ENCODE peak calls at places on chromosome 16, in five cellular contexts. C is tibial nerve; V is CD8-positive, alpha-beta T cell; W is HCT116; Z is esophagus squamous epithelium. U is an unnamed sample. For H3K9me3, the result is how much of the 10 kb centered on the place peaks cover.

GRCh38 chr16:11610580-11610979 is 23.9 kb upstream of the LITAF start:
- DNase-seq in C (no peak), V (no peak), W (no peak), Z (no peak), U (no peak)

GRCh38 chr16:87688876-87689815 is 76.6 kb downstream of the KLHDC4 start:
- DNase-seq in C (no peak), V (no peak), W (no peak), Z (no peak), U (no peak)

GRCh38 chr16:68235105-68235881 is 634 bp downstream of the ESRP2 start:
- DNase-seq in C (no peak), V (no peak), W (no peak), Z (no peak), U (no peak)

GRCh38 chr16:10667239-10667638 is 27.5 kb downstream of the TEKT5 start:
- DNase-seq in C (no peak), V (no peak), W (no peak), Z (no peak), U (no peak)

GRCh38 chr16:84553873-84554399 is 49.5 kb upstream of the MEAK7 start:
- DNase-seq in C (no peak), V (peak), W (no peak), Z (no peak), U (peak)

GRCh38 chr16:8946544-8946943 is 17.2 kb downstream of the USP7 start:
- DNase-seq in C (no peak), V (no peak), W (no peak), Z (no peak), U (no peak)

GRCh38 chr16:2455081-2455845 is 4.6 kb upstream of the TEDC2 start:
- DNase-seq in C (no peak), V (no peak), W (no peak), Z (no peak), U (no peak)

GRCh38 chr16:9557713-9558112 is 466.3 kb downstream of the HAPSTR1 start:
- DNase-seq in C (no peak), V (no peak), W (no peak), Z (no peak), U (no peak)

GRCh38 chr16:57667069-57667525 is 1.0 kb upstream of the ADGRG3 start:
- DNase-seq in C (no peak), V (no peak), W (no peak), Z (no peak), U (no peak)

GRCh38 chr16:84446596-84447392 is 57.7 kb downstream of the MEAK7 start:
- DNase-seq in C (no peak), V (no peak), W (no peak), Z (no peak), U (no peak)

GRCh38 chr16:80656161-80656560 is 115.4 kb downstream of the DYNLRB2 start:
- DNase-seq in C (no peak), V (no peak), W (no peak), Z (no peak), U (no peak)

GRCh38 chr16:78045865-78046581 is 23.7 kb downstream of the CLEC3A start:
- DNase-seq in C (no peak), V (peak), W (no peak), Z (no peak), U (no peak)

GRCh38 chr16:69329369-69330285 is 761 bp downstream of the PDF start:
- DNase-seq in C (no peak), V (peak), W (no peak), Z (no peak), U (peak)

GRCh38 chr16:54805648-54806047 is 125.0 kb upstream of the IRX5 start:
- DNase-seq in C (no peak), V (no peak), W (no peak), Z (no peak), U (no peak)

GRCh38 chr16:72876221-72876620 is 171.7 kb downstream of the ZFHX3 start:
- DNase-seq in C (peak), V (peak), W (no peak), Z (no peak), U (no peak)

GRCh38 chr16:10610499-10611184 is 30.2 kb upstream of the EMP2 start:
- DNase-seq in C (no peak), V (no peak), W (no peak), Z (no peak), U (no peak)

GRCh38 chr16:81810361-81810760 is 31.3 kb downstream of the PLCG2 start:
- DNase-seq in C (no peak), V (no peak), W (no peak), Z (no peak), U (no peak)

GRCh38 chr16:17354121-17354750 is 116.5 kb downstream of the XYLT1 start:
- DNase-seq in C (no peak), V (no peak), W (no peak), Z (no peak), U (no peak)

GRCh38 chr16:89993971-89994370 is 25.3 kb downstream of the DBNDD1 start:
- DNase-seq in C (no peak), V (no peak), W (no peak), Z (no peak), U (no peak)

GRCh38 chr16:89990799-89991198 is 28.5 kb downstream of the DBNDD1 start:
- DNase-seq in C (no peak), V (no peak), W (no peak), Z (no peak), U (no peak)

GRCh38 chr16:89996178-89996489 is 23.1 kb downstream of the DBNDD1 start:
- DNase-seq in C (no peak), V (no peak), W (no peak), Z (no peak), U (no peak)

GRCh38 chr16:89994389-89994720 is 24.9 kb downstream of the DBNDD1 start:
- DNase-seq in C (no peak), V (no peak), W (no peak), Z (no peak), U (no peak)

DNA sequence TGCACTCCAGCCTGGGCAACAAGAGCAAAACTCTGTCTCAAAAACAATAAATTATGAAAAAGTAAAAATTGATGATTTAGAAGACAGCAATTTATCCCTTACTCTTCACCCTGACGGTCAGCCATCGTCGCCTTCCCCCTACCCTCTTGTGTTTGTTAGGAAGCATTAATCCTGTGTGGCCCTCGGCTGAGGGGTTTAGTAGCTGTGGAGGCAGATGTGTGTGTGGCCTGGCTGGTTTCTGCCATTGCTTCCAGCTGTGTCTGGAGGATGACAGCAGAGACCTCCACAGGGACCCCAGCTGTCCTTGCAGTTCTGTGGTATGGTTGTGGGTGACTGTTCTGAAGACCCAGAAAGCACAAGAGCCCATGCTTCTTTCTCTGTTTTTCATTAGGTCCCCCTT is 25.9 kb downstream of the DBNDD1 start:
- DNase-seq in C (no peak), V (no peak), W (no peak), Z (no peak), U (no peak)
- H3K9me3 ChIP-seq in C (under half), V (under half), W (under half), Z (under half), U (under half)

DNA sequence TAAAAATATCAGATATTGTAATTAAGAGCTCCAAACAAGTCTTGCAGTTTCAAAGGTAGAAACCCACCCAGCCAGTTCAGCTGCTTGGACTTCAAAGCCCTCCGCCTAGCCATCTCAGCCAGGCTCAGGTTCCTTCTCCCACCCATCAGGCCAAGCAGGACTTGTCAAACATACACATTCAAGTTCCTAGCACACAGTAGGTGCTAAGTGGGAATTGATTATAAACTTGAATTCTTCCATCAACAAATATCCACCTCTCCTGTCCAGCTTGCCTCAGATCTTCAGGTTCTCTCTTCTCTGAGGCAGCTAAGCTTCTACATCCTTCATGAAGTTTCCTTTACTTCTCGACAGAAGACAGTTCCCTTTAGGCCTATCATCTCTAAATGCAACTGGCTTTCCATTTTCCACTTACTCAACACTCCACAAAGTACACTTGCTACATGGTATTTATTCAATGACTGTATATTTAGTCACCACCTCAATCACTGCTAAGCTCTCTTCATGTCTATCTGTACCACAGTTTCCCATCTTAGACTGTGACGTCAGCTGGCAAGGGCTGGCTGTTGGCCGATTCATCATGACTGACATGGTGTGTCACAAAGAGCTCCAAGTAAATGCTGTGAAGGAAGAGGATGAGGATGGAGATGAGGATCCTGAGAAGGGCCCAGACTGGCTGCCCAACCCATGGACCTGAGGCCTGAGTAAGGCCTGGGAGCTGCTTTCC is 13.3 kb upstream of the COG7 start:
- DNase-seq in C (no peak), V (no peak), W (no peak), Z (no peak), U (no peak)
- H3K27ac ChIP-seq in C (no peak), V (no peak), W (no peak), Z (no peak), U (no peak)

DNA sequence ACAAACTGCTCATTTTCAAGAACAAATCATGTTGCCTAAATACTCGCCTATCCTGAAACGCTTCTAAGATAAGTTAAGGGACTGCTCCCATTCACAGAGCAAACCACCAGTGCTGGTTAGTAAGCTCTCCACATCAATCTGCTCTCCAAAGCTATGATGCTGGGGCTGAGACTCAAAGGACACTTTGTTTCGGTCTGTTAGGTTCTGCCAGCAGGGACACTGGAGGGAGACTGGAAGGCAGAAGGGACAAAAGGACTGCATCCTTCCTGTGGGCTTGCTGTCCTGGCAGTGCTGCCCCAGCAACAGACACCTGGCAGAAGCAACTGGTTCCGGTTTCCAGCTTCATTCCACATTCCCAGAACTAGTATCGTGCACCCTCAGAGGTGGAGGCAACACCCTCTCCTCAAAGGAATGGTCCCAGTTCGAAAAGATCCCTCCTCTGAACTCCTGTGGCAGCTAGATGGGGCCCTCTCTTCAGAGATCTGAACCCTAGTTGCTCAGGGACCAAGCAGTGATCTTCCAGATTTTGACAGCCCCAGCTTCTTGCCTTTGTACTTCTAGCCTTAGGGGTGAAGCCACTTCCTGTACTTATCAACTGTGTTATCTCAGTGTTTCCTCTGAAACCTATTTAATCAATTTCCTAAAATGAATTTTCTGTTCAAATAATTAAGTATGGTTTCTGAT is 73.4 kb upstream of the GSG1L start:
- DNase-seq in C (no peak), V (peak), W (no peak), Z (no peak), U (peak)
- TF ChIP-seq CTCF in C (no peak), V (peak), W (no peak), Z (no peak), U (peak)

GRCh38 chr16:35748621-35749252 is 2289.3 kb downstream of the TP53TG3F start:
- DNase-seq in C (no peak), V (no peak), W (no peak), Z (no peak), U (no peak)

GRCh38 chr16:35750701-35751104 is 2291.3 kb downstream of the TP53TG3F start:
- DNase-seq in C (no peak), V (no peak), W (no peak), Z (no peak), U (no peak)

GRCh38 chr16:35749253-35750141 is 2290.1 kb downstream of the TP53TG3F start:
- DNase-seq in C (no peak), V (no peak), W (no peak), Z (no peak), U (no peak)

GRCh38 chr16:35751191-35751941 is 2292.0 kb downstream of the TP53TG3F start:
- DNase-seq in C (no peak), V (no peak), W (no peak), Z (no peak), U (no peak)

GRCh38 chr16:35750157-35750689 is 2290.8 kb downstream of the TP53TG3F start:
- DNase-seq in C (no peak), V (no peak), W (no peak), Z (no peak), U (no peak)
- H3K9me3 ChIP-seq in C (under half), V (under half), W (under half), Z (half or more), U (half or more)

GRCh38 chr16:582614-583331 is 7.1 kb upstream of the RAB40C start:
- DNase-seq in C (no peak), V (no peak), W (no peak), Z (no peak), U (no peak)

GRCh38 chr16:582218-582613 is 7.7 kb upstream of the RAB40C start:
- DNase-seq in C (no peak), V (no peak), W (no peak), Z (no peak), U (no peak)

GRCh38 chr16:585351-585750 is 4.5 kb upstream of the RAB40C start:
- DNase-seq in C (no peak), V (no peak), W (no peak), Z (no peak), U (no peak)

GRCh38 chr16:583815-584591 is 5.9 kb upstream of the RAB40C start:
- DNase-seq in C (no peak), V (no peak), W (no peak), Z (no peak), U (no peak)

DNA sequence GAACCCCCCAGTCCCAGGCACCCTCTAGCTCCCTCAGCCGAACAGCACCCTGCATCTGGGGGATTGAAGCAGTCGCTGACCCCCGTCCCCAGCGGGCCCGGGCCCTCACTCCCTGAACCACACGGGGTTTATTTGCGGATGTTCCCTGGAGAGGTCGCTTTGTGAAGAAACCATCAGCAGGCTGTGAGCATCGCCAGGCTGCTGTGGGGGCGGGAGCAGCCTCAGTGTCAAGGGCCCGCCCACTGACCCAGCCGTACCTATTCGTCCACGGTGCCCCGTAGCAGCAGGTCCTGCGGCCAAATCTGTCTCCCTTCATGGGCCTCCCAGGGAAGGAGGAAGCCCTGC is 6.4 kb upstream of the RAB40C start:
- DNase-seq in C (no peak), V (no peak), W (no peak), Z (no peak), U (no peak)
- H3K27ac ChIP-seq in C (no peak), V (no peak), W (no peak), Z (no peak), U (no peak)

GRCh38 chr16:49440156-49441065 is 66.8 kb downstream of the C16orf78 start:
- DNase-seq in C (no peak), V (no peak), W (no peak), Z (no peak), U (no peak)
- TF ChIP-seq CTCF in C (no peak), V (no peak), W (no peak), Z (no peak), U (no peak)

DNA sequence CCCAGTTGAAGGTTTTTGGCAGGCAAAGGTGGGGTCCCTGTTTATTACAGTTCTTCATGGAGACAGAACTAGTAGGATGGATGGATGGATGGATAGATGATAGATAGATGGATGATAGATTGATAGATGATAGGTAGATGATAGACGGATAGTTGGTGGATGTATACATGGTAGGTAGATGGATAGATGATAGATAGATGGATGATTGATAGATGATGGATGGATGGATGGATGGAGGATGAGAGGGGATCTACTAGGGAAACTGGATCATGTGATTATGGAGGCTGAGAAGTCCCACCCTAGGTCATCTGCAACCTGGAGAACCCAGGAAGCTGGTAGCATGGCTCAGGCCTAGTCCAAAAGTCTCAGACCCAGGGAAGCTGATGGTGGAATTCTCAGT is 88.6 kb downstream of the ABCC1 start:
- DNase-seq in C (no peak), V (no peak), W (no peak), Z (no peak), U (no peak)
- H3K9me3 ChIP-seq in C (under half), V (under half), W (under half), Z (under half), U (under half)

DNA sequence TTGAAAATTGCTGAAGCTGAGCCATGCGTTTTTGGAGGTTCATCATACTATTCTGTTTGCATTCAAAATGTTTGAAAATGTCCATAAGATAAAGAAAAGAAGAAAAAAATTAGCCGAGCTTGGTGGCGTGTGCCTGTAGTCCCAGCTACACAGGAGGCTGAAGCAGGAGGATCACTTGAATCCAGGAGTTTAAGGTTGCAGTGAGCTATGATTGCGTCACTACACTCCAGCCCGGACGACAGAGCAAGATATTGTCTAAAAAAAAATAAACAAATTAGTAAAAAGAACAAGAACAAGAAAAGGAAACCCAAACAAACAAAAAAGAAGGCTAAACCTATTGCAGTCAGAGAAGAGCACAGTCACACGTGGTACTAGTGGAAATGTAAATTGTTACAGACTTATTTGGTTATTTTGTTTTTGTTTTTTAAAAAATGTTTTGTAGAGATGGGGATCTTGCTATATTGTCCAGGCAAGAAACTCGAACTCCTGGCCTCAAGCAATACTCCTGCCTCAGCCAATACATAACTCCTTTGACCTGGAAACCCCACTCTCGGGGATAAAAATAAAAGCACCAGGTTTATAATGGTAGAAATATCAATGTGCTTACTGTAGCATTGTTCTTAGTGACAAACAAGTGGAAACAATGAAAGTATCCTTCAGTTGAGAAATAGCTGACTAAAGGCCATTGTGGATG is 11.6 kb upstream of the ERN2 start:
- DNase-seq in C (no peak), V (no peak), W (no peak), Z (no peak), U (no peak)
- H3K27ac ChIP-seq in C (no peak), V (no peak), W (no peak), Z (no peak), U (no peak)